ENCODE peak calls at places on chromosomes 3 and 15, in six cellular contexts. P, N, T, C, X and A are unnamed samples.

GRCh38 chr15:72161351-72162132 is 36.0 kb downstream of the GRAMD2A start:
- DNase-seq in P (no peak), N (no peak), T (no peak), C (no peak), X (no peak), A (no peak)

GRCh38 chr3:191246628-191247027 is 47.6 kb downstream of the OSTN start:
- DNase-seq in P (no peak), N (peak; percentile 5), T (no peak), C (no peak), X (no peak), A (no peak)

GRCh38 chr15:98904466-98905048 is 103.0 kb downstream of the PGPEP1L start:
- DNase-seq in P (no peak), N (peak; percentile 89), T (no peak), C (peak; percentile 39), X (no peak), A (peak; percentile 71)

GRCh38 chr3:186510374-186511079 is 33.7 kb downstream of the CRYGS start:
- DNase-seq in P (no peak), N (no peak), T (no peak), C (no peak), X (no peak), A (no peak)

GRCh38 chr3:44136421-44136820 is 105.3 kb upstream of the TOPAZ1 start:
- DNase-seq in P (no peak), N (no peak), T (no peak), C (no peak), X (no peak), A (no peak)

GRCh38 chr3:157135671-157136396 is 24.1 kb downstream of the CCNL1 start:
- DNase-seq in P (no peak), N (peak; percentile 15), T (no peak), C (no peak), X (no peak), A (no peak)

GRCh38 chr3:94256888-94257813 is 194.3 kb downstream of the NSUN3 start:
- DNase-seq in P (no peak), N (no peak), T (no peak), C (no peak), X (no peak), A (no peak)

GRCh38 chr15:24848050-24848449 is 106.7 kb upstream of the SNRPN start:
- DNase-seq in P (no peak), N (peak; percentile 5), T (no peak), C (no peak), X (no peak), A (no peak)

GRCh38 chr3:72888546-72889309 is 882 bp downstream of the GXYLT2 start:
- DNase-seq in P (no peak), N (peak; percentile 43), T (no peak), C (no peak), X (no peak), A (no peak)

GRCh38 chr15:74406992-74407705 is 26.6 kb downstream of the SEMA7A start:
- DNase-seq in P (no peak), N (peak; percentile 31), T (no peak), C (peak; percentile 74), X (no peak), A (no peak)

GRCh38 chr3:4949659-4950058 is 29.6 kb upstream of the BHLHE40 start:
- DNase-seq in P (no peak), N (no peak), T (no peak), C (no peak), X (no peak), A (no peak)

GRCh38 chr3:172808969-172809546 is 58.5 kb downstream of the ECT2 start:
- DNase-seq in P (no peak), N (no peak), T (no peak), C (peak; percentile 10), X (no peak), A (no peak)

GRCh38 chr3:124529826-124530571 is 200.3 kb upstream of the UMPS start:
- DNase-seq in P (no peak), N (no peak), T (peak; percentile 68), C (no peak), X (no peak), A (no peak)

GRCh38 chr3:132222868-132223538 is 94.2 kb upstream of the ACP3 start:
- DNase-seq in P (no peak), N (no peak), T (no peak), C (no peak), X (no peak), A (no peak)

GRCh38 chr3:167941234-167941995 is 154.3 kb downstream of the GOLIM4 start:
- DNase-seq in P (no peak), N (no peak), T (peak; percentile 20), C (peak; percentile 78), X (no peak), A (no peak)

GRCh38 chr3:106473576-106474506 is 605.0 kb upstream of the CBLB start:
- DNase-seq in P (no peak), N (no peak), T (no peak), C (no peak), X (no peak), A (no peak)

GRCh38 chr15:74781673-74782595 is at the start of gene CSK:
- DNase-seq in P (peak; percentile 89), N (peak; percentile 86), T (no peak), C (no peak), X (peak; percentile 75), A (peak; percentile 35)

GRCh38 chr15:82870727-82871576 is 61.5 kb downstream of the WHAMM start:
- DNase-seq in P (no peak), N (no peak), T (no peak), C (no peak), X (no peak), A (no peak)

GRCh38 chr3:119352863-119353527 is 58.8 kb downstream of the ARHGAP31 start:
- DNase-seq in P (no peak), N (no peak), T (no peak), C (peak; percentile 51), X (no peak), A (no peak)

GRCh38 chr15:73745073-73745472 is 8.1 kb downstream of the INSYN1 start:
- DNase-seq in P (no peak), N (no peak), T (no peak), C (no peak), X (no peak), A (no peak)

GRCh38 chr3:172174396-172175253 is 135.2 kb downstream of the FNDC3B start:
- DNase-seq in P (no peak), N (no peak), T (no peak), C (no peak), X (no peak), A (no peak)

GRCh38 chr3:139173372-139174108 is 128.8 kb upstream of the PRR23C start:
- DNase-seq in P (no peak), N (no peak), T (no peak), C (no peak), X (no peak), A (no peak)

GRCh38 chr15:77034620-77035467 is 36.1 kb downstream of the TSPAN3 start:
- DNase-seq in P (peak; percentile 74), N (no peak), T (no peak), C (no peak), X (peak; percentile 71), A (no peak)

GRCh38 chr15:78866824-78867223 is 5.9 kb upstream of the MORF4L1 start:
- DNase-seq in P (no peak), N (no peak), T (no peak), C (no peak), X (no peak), A (no peak)
- H3K27ac ChIP-seq in P (no peak overlapping the region), N (no peak overlapping the region), T (no peak overlapping the region), C (no peak overlapping the region), X (no peak overlapping the region), A (no peak overlapping the region)

DNA sequence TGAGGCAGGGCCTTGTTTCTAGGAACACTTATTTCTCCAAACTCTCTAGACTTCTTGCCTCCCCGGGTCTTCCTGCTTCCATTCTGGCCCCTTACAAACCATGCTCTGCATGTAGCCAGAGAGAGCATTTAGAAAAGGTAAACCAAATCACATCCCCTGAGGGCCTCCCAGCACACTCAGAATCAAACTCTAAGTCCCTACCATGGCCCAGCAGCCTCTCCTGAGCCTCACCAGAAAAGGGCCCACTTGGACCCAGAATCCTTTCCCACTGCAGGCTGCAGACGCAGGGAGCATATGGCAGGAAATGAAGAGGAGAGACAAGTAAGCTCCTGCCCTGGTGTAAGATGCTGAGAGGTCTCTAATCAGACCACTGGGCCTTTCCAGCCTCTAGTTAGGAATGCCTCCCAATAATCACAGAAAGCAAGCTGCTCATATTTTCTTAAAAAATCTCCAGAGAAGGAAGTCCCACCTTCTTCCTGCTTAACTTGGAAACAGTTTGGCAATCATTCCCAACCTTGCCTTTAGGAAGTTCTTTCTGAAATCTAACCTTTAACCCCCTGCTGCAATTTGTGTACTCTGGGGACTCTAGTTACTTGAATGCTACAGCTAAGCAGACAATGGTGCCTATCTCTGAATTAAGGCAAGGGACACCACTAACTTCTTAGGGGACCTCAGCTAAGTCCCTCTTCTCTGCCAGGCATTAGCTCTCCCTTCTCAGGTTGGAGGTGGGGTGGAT is 4.2 kb downstream of the AMOTL2 start:
- DNase-seq in P (peak; percentile 38), N (no peak), T (no peak), C (no peak), X (no peak), A (no peak)
- H3K27ac ChIP-seq in P (peak overlapping the region; percentile 97), N (peak overlapping the region; percentile 99), T (peak overlapping the region; percentile 97), C (peak overlapping the region; percentile 100), X (peak overlapping the region; percentile 97), A (peak overlapping the region; percentile 98)

GRCh38 chr3:129382366-129382765 is 46.1 kb downstream of the EFCAB12 start:
- DNase-seq in P (no peak), N (no peak), T (no peak), C (no peak), X (no peak), A (peak; percentile 28)

GRCh38 chr3:129379582-129380358 is 48.7 kb downstream of the EFCAB12 start:
- DNase-seq in P (no peak), N (no peak), T (no peak), C (no peak), X (no peak), A (no peak)

GRCh38 chr3:129377615-129378014 is 50.8 kb downstream of the EFCAB12 start:
- DNase-seq in P (no peak), N (no peak), T (no peak), C (no peak), X (no peak), A (no peak)

GRCh38 chr3:129375099-129375498 is 53.3 kb downstream of the EFCAB12 start:
- DNase-seq in P (no peak), N (no peak), T (no peak), C (no peak), X (no peak), A (no peak)

DNA sequence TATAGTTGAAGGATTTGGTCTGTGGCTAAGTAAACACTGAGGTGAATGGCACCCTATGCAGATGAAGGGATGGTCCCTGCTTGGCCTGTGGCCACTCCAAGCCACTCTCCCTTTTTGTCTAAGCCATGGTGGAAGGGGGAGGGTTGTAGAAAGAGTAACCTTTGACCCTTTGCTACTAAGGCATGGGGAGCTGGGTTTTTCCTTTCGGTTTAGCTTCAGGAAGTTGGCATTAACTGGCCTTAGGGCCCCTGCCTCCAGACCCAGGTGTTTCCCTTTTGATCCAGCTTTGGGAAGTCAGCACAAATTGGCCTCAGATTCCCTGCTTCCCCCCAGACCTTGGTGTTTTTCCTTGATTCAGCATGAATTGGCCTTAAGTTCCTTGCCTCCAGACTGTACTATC is 49.5 kb downstream of the EFCAB12 start:
- DNase-seq in P (no peak), N (no peak), T (no peak), C (no peak), X (no peak), A (no peak)
- H3K27ac ChIP-seq in P (no peak overlapping the region), N (no peak overlapping the region), T (no peak overlapping the region), C (no peak overlapping the region), X (no peak overlapping the region), A (no peak overlapping the region)

DNA sequence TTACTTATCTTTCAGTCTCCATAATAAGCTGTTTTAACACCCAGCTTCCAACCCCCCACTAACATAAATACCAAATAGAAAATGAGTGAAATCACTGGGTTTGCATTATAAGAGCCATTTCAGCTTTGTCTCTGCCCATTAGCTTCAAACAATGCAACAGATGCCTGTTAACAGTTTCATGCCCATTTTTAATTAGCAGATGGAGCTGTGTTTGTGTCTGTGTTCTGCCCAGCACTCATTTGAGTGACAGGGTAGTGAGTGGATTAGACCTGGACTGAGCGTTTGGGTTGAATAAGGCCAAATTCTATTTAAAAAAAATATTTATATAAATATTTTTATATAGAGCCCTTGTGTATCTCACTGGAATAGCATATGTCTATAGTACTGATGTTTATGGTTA is 7.4 kb downstream of the RAB8B start:
- DNase-seq in P (no peak), N (no peak), T (no peak), C (no peak), X (no peak), A (no peak)
- H3K27ac ChIP-seq in P (peak overlapping the region; percentile 73), N (no peak overlapping the region), T (no peak overlapping the region), C (no peak overlapping the region), X (no peak overlapping the region), A (no peak overlapping the region)